ENCODE peak calls at places on chromosomes 16 and 17, in six cellular contexts. M is heart right ventricle; D is neural progenitor cell; Z is activated naive CD4-positive, alpha-beta T cell; L is psoas muscle; W is GM23248. Y is an unnamed sample.

GRCh38 chr16:1119129-1119528 is 23.1 kb upstream of the C1QTNF8 start:
- DNase-seq in M (no peak), D (no peak), Z (no peak), L (no peak), W (no peak), Y (no peak)

GRCh38 chr17:71885662-71886061 is 235.2 kb upstream of the SOX9 start:
- DNase-seq in M (no peak), D (no peak), Z (no peak), L (no peak), W (no peak), Y (no peak)

GRCh38 chr17:31144427-31144826 is 49.6 kb downstream of the NF1 start:
- DNase-seq in M (no peak), D (peak; percentile 50), Z (no peak), L (no peak), W (no peak), Y (no peak)

GRCh38 chr16:54207837-54208236 is 78.8 kb downstream of the IRX3 start:
- DNase-seq in M (no peak), D (no peak), Z (no peak), L (no peak), W (no peak), Y (no peak)

GRCh38 chr16:57485916-57486857 is at the start of gene DOK4:
- DNase-seq in M (peak; percentile 87), D (peak; percentile 93), Z (peak; percentile 59), L (peak; percentile 89), W (peak; percentile 94), Y (peak; percentile 74)

GRCh38 chr16:88303890-88304819 is 78.6 kb upstream of the ZNF469 start:
- DNase-seq in M (no peak), D (no peak), Z (no peak), L (peak; percentile 51), W (peak; percentile 95), Y (no peak)

GRCh38 chr17:50953831-50954601 is 87.9 kb upstream of the TOB1 start:
- DNase-seq in M (peak; percentile 51), D (peak; percentile 69), Z (no peak), L (peak; percentile 84), W (peak; percentile 34), Y (no peak)

GRCh38 chr17:68711858-68712257 is 110.7 kb upstream of the FAM20A start:
- DNase-seq in M (no peak), D (no peak), Z (no peak), L (no peak), W (peak; percentile 26), Y (no peak)

Y was measured in CD4-positive, CD25-positive, alpha-beta regulatory T cell.